ENCODE peak calls at places on chromosomes 3 and 15, in eight cellular contexts. T, J, B, H, R, X, W and A are unnamed samples.

GRCh38 chr3:47780727-47781325 is 867 bp downstream of the SMARCC1 start:
- DNase-seq in T (no peak), J (no peak), B (no peak), H (no peak), R (no peak), X (no peak), W (no peak), A (no peak)

GRCh38 chr3:53161820-53162671 is 1.0 kb downstream of the PRKCD start:
- DNase-seq in T (peak), J (peak), B (no peak), H (no peak), R (no peak), X (peak), W (peak), A (no peak)

GRCh38 chr3:10737785-10738184 is 78.2 kb upstream of the SLC6A11 start:
- DNase-seq in T (no peak), J (no peak), B (no peak), H (no peak), R (no peak), X (no peak), W (no peak), A (no peak)

GRCh38 chr15:88976656-88977055 is 63.5 kb upstream of the MFGE8 start:
- DNase-seq in T (no peak), J (no peak), B (no peak), H (no peak), R (no peak), X (no peak), W (no peak), A (no peak)

GRCh38 chr3:30720586-30721313 is 114.3 kb downstream of the TGFBR2 start:
- DNase-seq in T (no peak), J (no peak), B (peak), H (no peak), R (no peak), X (no peak), W (no peak), A (no peak)

GRCh38 chr3:1190576-1190975 is 97.8 kb downstream of the CNTN6 start:
- DNase-seq in T (no peak), J (no peak), B (no peak), H (no peak), R (no peak), X (no peak), W (no peak), A (no peak)

GRCh38 chr3:191321019-191321767 is 8.0 kb upstream of the CCDC50 start:
- DNase-seq in T (no peak), J (no peak), B (no peak), H (no peak), R (no peak), X (no peak), W (no peak), A (no peak)

GRCh38 chr3:59759298-59760169 is 709.7 kb upstream of the CFAP20DC start:
- DNase-seq in T (no peak), J (no peak), B (no peak), H (peak), R (no peak), X (no peak), W (no peak), A (no peak)

GRCh38 chr3:20173844-20174410 is 12.1 kb downstream of the SGO1 start:
- DNase-seq in T (no peak), J (no peak), B (no peak), H (no peak), R (no peak), X (no peak), W (no peak), A (no peak)

GRCh38 chr3:148958681-148959080 is 32.7 kb upstream of the GYG1 start:
- DNase-seq in T (no peak), J (no peak), B (no peak), H (no peak), R (no peak), X (no peak), W (no peak), A (no peak)

GRCh38 chr15:92020207-92020606 is 166.7 kb downstream of the SLCO3A1 start:
- DNase-seq in T (no peak), J (no peak), B (no peak), H (no peak), R (no peak), X (no peak), W (no peak), A (no peak)

GRCh38 chr15:44595246-44595645 is 58.3 kb downstream of the EIF3J start:
- DNase-seq in T (no peak), J (no peak), B (no peak), H (no peak), R (no peak), X (no peak), W (no peak), A (no peak)

GRCh38 chr3:46266598-46266997 is 24.3 kb downstream of the CCR3 start:
- DNase-seq in T (no peak), J (no peak), B (no peak), H (no peak), R (no peak), X (no peak), W (no peak), A (no peak)

GRCh38 chr3:30476373-30477082 is 129.9 kb upstream of the TGFBR2 start:
- DNase-seq in T (no peak), J (no peak), B (peak), H (no peak), R (no peak), X (no peak), W (no peak), A (no peak)

GRCh38 chr3:46110701-46111493 is 83.6 kb upstream of the XCR1 start:
- DNase-seq in T (peak), J (no peak), B (peak), H (no peak), R (no peak), X (no peak), W (peak), A (no peak)

GRCh38 chr3:10976770-10977169 is 15.8 kb upstream of the SLC6A1 start:
- DNase-seq in T (no peak), J (no peak), B (no peak), H (no peak), R (no peak), X (no peak), W (no peak), A (no peak)

GRCh38 chr15:98906712-98907083 is 100.9 kb downstream of the PGPEP1L start:
- DNase-seq in T (no peak), J (no peak), B (no peak), H (no peak), R (peak), X (no peak), W (no peak), A (peak)

GRCh38 chr15:90192961-90193786 is 8.0 kb upstream of the SEMA4B start:
- DNase-seq in T (no peak), J (no peak), B (no peak), H (no peak), R (no peak), X (peak), W (no peak), A (peak)
- TF ChIP-seq POLR2AphosphoS5 in T (peak), J (peak), B (peak), H (no peak), R (peak), X (no peak), W (no peak), A (peak)

GRCh38 chr3:160810360-160810759 is 54.3 kb downstream of the PPM1L start:
- DNase-seq in T (no peak), J (no peak), B (no peak), H (no peak), R (no peak), X (no peak), W (no peak), A (no peak)
- TF ChIP-seq POLR2AphosphoS5 in T (no peak), J (no peak), B (no peak), H (no peak), R (peak), X (no peak), W (no peak), A (peak)

GRCh38 chr3:106428565-106428994 is 559.8 kb upstream of the CBLB start:
- DNase-seq in T (peak), J (no peak), B (no peak), H (no peak), R (no peak), X (no peak), W (no peak), A (peak)
- TF ChIP-seq POLR2AphosphoS5 in T (peak), J (no peak), B (no peak), H (no peak), R (no peak), X (no peak), W (no peak), A (peak)

DNA sequence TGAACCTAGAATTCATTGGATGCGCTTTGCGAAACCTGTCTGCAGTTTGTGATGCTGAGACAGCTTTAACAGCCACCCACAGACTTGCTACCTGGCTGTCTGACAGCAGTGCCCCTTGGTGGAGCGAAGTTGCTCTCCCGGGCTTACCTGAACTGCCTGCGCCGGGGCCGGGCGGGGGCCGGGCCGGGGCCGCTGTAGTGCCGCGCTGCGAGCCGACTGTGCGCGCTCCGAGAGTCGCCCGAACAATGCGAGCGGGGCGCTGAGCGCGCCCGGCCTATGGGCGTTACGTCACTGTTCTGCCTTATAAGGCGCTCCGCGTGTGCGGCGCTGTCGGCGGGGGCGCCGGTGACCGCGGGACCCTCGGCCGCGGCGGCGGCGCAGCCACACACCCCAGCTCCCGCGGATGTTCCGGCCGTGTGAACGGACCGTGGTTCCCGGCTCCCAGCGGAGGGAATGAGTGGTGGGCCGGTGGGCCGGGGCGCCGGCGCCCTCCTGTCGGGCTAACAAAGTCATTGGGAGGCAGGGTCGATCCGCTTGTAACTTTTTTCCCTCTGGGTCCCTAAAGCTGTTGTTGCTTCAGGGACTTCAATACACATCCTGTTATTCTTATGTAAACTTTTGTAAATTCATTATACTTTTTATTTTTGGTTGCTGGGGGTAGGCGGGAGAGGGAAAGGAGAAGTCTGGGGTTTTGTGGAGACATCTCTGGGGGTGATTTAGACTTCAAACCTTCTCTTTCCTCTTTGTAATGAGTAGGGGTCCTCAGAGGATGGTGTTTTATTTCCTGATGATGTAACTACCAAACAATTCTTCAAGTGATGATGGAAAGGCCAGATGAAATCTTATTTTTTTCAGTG is 58.5 kb downstream of the CMSS1 start:
- DNase-seq in T (peak), J (peak), B (no peak), H (no peak), R (peak), X (peak), W (peak), A (peak)
- TF ChIP-seq POLR2AphosphoS5 in T (peak), J (peak), B (no peak), H (peak), R (peak), X (peak), W (no peak), A (peak)

DNA sequence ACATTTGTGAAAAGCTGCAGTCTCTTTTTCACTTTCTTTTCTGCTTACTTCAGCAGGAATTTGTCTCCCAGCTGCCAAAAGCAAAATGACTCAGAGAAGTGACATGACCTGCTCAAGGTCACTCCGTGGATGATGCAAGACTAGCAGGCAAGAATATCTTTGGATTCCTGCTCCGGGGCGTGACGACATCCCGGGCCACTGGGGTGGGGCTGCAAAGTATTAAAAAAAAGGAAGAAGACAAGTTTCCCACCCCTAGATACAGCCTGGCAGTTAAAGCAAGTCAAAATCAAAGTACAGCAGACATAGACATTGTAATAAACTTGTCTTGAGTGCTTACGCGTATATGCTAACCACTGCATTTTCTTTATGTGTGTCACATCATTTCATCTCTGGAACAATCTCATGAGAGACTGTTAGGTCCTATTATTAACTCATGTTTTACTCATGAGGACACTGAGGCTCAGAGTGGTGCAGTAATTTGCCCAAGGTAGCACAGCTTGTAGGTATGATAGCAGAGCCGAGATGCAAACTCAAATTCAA is 485.2 kb upstream of the PROK2 start:
- DNase-seq in T (peak), J (peak), B (peak), H (peak), R (peak), X (peak), W (no peak), A (peak)
- TF ChIP-seq POLR2AphosphoS5 in T (peak), J (peak), B (no peak), H (peak), R (peak), X (peak), W (no peak), A (peak)

GRCh38 chr3:147388395-147389264 is 17.7 kb downstream of the ZIC4 start:
- DNase-seq in T (no peak), J (no peak), B (no peak), H (no peak), R (no peak), X (no peak), W (peak), A (no peak)
- TF ChIP-seq POLR2AphosphoS5 in T (no peak), J (no peak), B (no peak), H (no peak), R (no peak), X (no peak), W (no peak), A (no peak)

GRCh38 chr3:167844528-167844927 is 109.0 kb downstream of the SERPINI1 start:
- DNase-seq in T (no peak), J (no peak), B (no peak), H (no peak), R (no peak), X (no peak), W (no peak), A (no peak)
- TF ChIP-seq POLR2AphosphoS5 in T (no peak), J (no peak), B (no peak), H (no peak), R (no peak), X (no peak), W (no peak), A (no peak)

DNA sequence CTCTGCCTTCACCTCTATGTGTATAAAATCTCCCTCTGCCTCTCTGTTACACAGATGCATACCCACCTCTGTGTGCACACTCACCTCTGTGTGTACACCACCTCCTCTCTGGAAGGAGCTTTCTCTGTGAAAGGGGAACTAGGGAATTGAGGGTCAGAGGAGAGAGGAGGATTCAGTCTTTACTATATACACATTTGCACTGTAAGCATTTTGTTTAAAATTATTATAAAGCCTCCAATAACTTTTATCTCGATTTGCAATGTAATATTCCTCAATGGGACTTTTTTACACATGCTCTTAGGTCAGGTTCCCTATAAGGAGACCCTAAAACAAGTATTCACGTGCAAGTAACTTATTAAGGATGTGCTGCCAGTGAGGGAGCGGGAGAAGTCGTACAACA is 82.5 kb downstream of the OXNAD1 start:
- DNase-seq in T (no peak), J (no peak), B (no peak), H (no peak), R (no peak), X (no peak), W (no peak), A (no peak)
- TF ChIP-seq POLR2AphosphoS5 in T (no peak), J (no peak), B (no peak), H (no peak), R (no peak), X (no peak), W (no peak), A (no peak)

GRCh38 chr15:52728899-52729298 is 49.7 kb upstream of the ATOSA start:
- DNase-seq in T (no peak), J (no peak), B (no peak), H (no peak), R (no peak), X (no peak), W (no peak), A (no peak)
- TF ChIP-seq POLR2AphosphoS5 in T (no peak), J (no peak), B (no peak), H (no peak), R (no peak), X (no peak), W (no peak), A (no peak)